ENCODE peak calls at places on chromosome 15, in eight cellular contexts. One of them, this sample, is unnamed.

GRCh38 chr15:79172032-79172481 is 81.5 kb upstream of the RASGRF1 start:
- DNase-seq in left lung: no peak
- DNase-seq in kidney epithelial cell: no peak
- DNase-seq in endodermal cell: peak; percentile 84
- DNase-seq in endothelial cell: no peak
- DNase-seq in omental fat pad: no peak
- DNase-seq in AG04449: no peak
- DNase-seq in GM13977: no peak
- DNase-seq in this sample: no peak

GRCh38 chr15:59917504-59918157 is 86.5 kb upstream of the FOXB1 start:
- DNase-seq in GM13977: peak; percentile 53
- DNase-seq in endothelial cell: peak; percentile 85
- DNase-seq in endodermal cell: peak; percentile 95
- DNase-seq in omental fat pad: no peak
- DNase-seq in AG04449: no peak
- DNase-seq in left lung: no peak
- DNase-seq in kidney epithelial cell: no peak
- DNase-seq in this sample: peak; percentile 28

GRCh38 chr15:88072598-88073385 is 183.7 kb downstream of the NTRK3 start:
- DNase-seq in AG04449: no peak
- DNase-seq in kidney epithelial cell: no peak
- DNase-seq in endodermal cell: peak; percentile 82
- DNase-seq in omental fat pad: no peak
- DNase-seq in GM13977: no peak
- DNase-seq in left lung: no peak
- DNase-seq in endothelial cell: no peak
- DNase-seq in this sample: no peak

GRCh38 chr15:52220896-52221660 is 29.9 kb upstream of the GNB5 start:
- DNase-seq in AG04449: no peak
- DNase-seq in endothelial cell: no peak
- DNase-seq in omental fat pad: no peak
- DNase-seq in endodermal cell: no peak
- DNase-seq in left lung: no peak
- DNase-seq in kidney epithelial cell: no peak
- DNase-seq in GM13977: no peak
- DNase-seq in this sample: no peak

GRCh38 chr15:88654430-88655102 is 15.8 kb downstream of the ISG20 start:
- DNase-seq in endodermal cell: no peak
- DNase-seq in left lung: no peak
- DNase-seq in GM13977: no peak
- DNase-seq in AG04449: no peak
- DNase-seq in endothelial cell: no peak
- DNase-seq in omental fat pad: no peak
- DNase-seq in kidney epithelial cell: no peak
- DNase-seq in this sample: no peak

GRCh38 chr15:83398591-83398990 is 48.5 kb upstream of the SH3GL3 start:
- DNase-seq in left lung: no peak
- DNase-seq in GM13977: no peak
- DNase-seq in kidney epithelial cell: no peak
- DNase-seq in omental fat pad: no peak
- DNase-seq in endothelial cell: no peak
- DNase-seq in AG04449: peak; percentile 28
- DNase-seq in endodermal cell: no peak
- DNase-seq in this sample: no peak

GRCh38 chr15:78842519-78842918 is 30.2 kb upstream of the MORF4L1 start:
- DNase-seq in kidney epithelial cell: no peak
- DNase-seq in GM13977: peak; percentile 76
- DNase-seq in left lung: no peak
- DNase-seq in omental fat pad: no peak
- DNase-seq in endodermal cell: no peak
- DNase-seq in AG04449: no peak
- DNase-seq in endothelial cell: no peak
- DNase-seq in this sample: no peak

GRCh38 chr15:52857937-52858336 is 67.8 kb upstream of the ONECUT1 start:
- DNase-seq in left lung: no peak
- DNase-seq in GM13977: no peak
- DNase-seq in AG04449: no peak
- DNase-seq in endothelial cell: no peak
- DNase-seq in kidney epithelial cell: no peak
- DNase-seq in omental fat pad: no peak
- DNase-seq in endodermal cell: peak; percentile 57
- DNase-seq in this sample: no peak

GRCh38 chr15:83174891-83175290 is 32.7 kb downstream of the HDGFL3 start:
- DNase-seq in endodermal cell: no peak
- DNase-seq in AG04449: no peak
- DNase-seq in omental fat pad: no peak
- DNase-seq in endothelial cell: no peak
- DNase-seq in kidney epithelial cell: no peak
- DNase-seq in GM13977: no peak
- DNase-seq in left lung: no peak
- DNase-seq in this sample: no peak

GRCh38 chr15:39685999-39686613 is 96.5 kb downstream of the FSIP1 start:
- DNase-seq in endothelial cell: peak; percentile 44
- DNase-seq in left lung: no peak
- DNase-seq in endodermal cell: peak; percentile 77
- DNase-seq in GM13977: peak; percentile 24
- DNase-seq in omental fat pad: no peak
- DNase-seq in AG04449: no peak
- DNase-seq in kidney epithelial cell: no peak
- DNase-seq in this sample: no peak

GRCh38 chr15:90184786-90185704 is 16.1 kb upstream of the SEMA4B start:
- DNase-seq in kidney epithelial cell: no peak
- DNase-seq in endodermal cell: peak; percentile 87
- DNase-seq in GM13977: peak; percentile 88
- DNase-seq in endothelial cell: peak; percentile 26
- DNase-seq in AG04449: no peak
- DNase-seq in left lung: peak; percentile 91
- DNase-seq in omental fat pad: no peak
- DNase-seq in this sample: peak; percentile 38

GRCh38 chr15:63338170-63338569 is 43.5 kb downstream of the CA12 start:
- DNase-seq in endodermal cell: no peak
- DNase-seq in GM13977: no peak
- DNase-seq in left lung: no peak
- DNase-seq in endothelial cell: no peak
- DNase-seq in kidney epithelial cell: peak; percentile 82
- DNase-seq in AG04449: no peak
- DNase-seq in omental fat pad: no peak
- DNase-seq in this sample: no peak

GRCh38 chr15:80635953-80636352 is 59.2 kb upstream of the ABHD17C start:
- DNase-seq in left lung: no peak
- DNase-seq in kidney epithelial cell: no peak
- DNase-seq in endothelial cell: no peak
- DNase-seq in GM13977: no peak
- DNase-seq in endodermal cell: peak; percentile 14
- DNase-seq in omental fat pad: no peak
- DNase-seq in AG04449: no peak
- DNase-seq in this sample: no peak

GRCh38 chr15:90400759-90401314 is 12.8 kb downstream of the IQGAP1 start:
- DNase-seq in kidney epithelial cell: peak; percentile 97
- DNase-seq in AG04449: peak; percentile 88
- DNase-seq in omental fat pad: no peak
- DNase-seq in endothelial cell: peak; percentile 57
- DNase-seq in left lung: no peak
- DNase-seq in endodermal cell: peak; percentile 79
- DNase-seq in GM13977: peak; percentile 82
- DNase-seq in this sample: peak; percentile 49

GRCh38 chr15:100311829-100312228 is 29.9 kb downstream of the ADAMTS17 start:
- DNase-seq in AG04449: no peak
- DNase-seq in omental fat pad: no peak
- DNase-seq in left lung: no peak
- DNase-seq in endodermal cell: no peak
- DNase-seq in kidney epithelial cell: no peak
- DNase-seq in endothelial cell: no peak
- DNase-seq in GM13977: no peak
- DNase-seq in this sample: no peak

GRCh38 chr15:98881526-98882517 is 125.8 kb downstream of the PGPEP1L start:
- DNase-seq in endothelial cell: peak; percentile 8
- DNase-seq in kidney epithelial cell: no peak
- DNase-seq in omental fat pad: no peak
- DNase-seq in GM13977: peak; percentile 67
- DNase-seq in left lung: no peak
- DNase-seq in AG04449: no peak
- DNase-seq in endodermal cell: no peak
- DNase-seq in this sample: no peak
- TF ChIP-seq CTCF in endothelial cell: peak; percentile 82
- TF ChIP-seq CTCF in kidney epithelial cell: peak; percentile 48
- TF ChIP-seq CTCF in omental fat pad: no peak
- TF ChIP-seq CTCF in GM13977: peak; percentile 70
- TF ChIP-seq CTCF in left lung: peak; percentile 63
- TF ChIP-seq CTCF in AG04449: no peak
- TF ChIP-seq CTCF in endodermal cell: peak; percentile 78
- TF ChIP-seq CTCF in this sample: peak; percentile 72

DNA sequence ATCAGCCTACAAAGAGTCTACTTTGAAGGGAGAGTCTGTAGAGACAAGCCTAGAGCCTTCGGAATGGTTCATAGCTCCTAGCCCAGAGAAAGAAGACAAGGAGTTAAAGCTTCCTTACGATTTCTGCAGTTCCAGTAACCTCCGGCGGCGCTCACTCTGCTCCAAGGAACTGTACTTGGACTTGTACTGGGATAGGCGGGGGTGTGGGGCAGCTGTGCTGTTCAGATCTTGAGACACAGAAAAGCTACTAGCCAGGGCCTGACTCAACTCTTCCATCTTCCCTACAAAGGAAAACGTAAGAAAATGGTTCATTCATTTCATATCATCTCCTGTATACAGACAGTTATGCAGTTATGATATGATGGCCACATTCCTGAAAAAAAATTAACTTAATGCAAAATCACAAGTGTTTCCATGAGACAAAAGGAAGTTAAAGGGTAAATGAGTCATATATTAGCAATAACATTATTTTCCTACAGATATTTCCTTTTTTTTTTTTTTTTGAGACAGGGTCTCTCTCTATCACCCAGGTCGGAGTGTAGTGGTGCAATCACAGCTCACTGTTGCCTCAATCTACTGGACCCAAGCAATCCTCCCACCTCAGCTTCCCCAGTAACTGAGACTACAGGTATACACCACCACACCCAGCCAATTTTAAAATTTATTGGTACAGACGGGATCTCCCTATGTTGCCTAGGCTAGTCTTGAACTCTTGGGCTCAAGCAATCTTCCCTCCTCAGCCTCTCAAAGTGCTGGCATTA is 4.6 kb downstream of the SNUPN start:
- DNase-seq in endothelial cell: no peak
- DNase-seq in omental fat pad: peak; percentile 40
- DNase-seq in endodermal cell: no peak
- DNase-seq in AG04449: peak; percentile 67
- DNase-seq in left lung: no peak
- DNase-seq in GM13977: no peak
- DNase-seq in kidney epithelial cell: no peak
- DNase-seq in this sample: no peak
- TF ChIP-seq CTCF in endothelial cell: no peak
- TF ChIP-seq CTCF in omental fat pad: no peak
- TF ChIP-seq CTCF in endodermal cell: no peak
- TF ChIP-seq CTCF in AG04449: peak; percentile 40
- TF ChIP-seq CTCF in left lung: no peak
- TF ChIP-seq CTCF in GM13977: no peak
- TF ChIP-seq CTCF in kidney epithelial cell: no peak
- TF ChIP-seq CTCF in this sample: no peak

GRCh38 chr15:85764304-85764633 is 30.5 kb downstream of the KLHL25 start:
- DNase-seq in endodermal cell: no peak
- DNase-seq in left lung: peak; percentile 51
- DNase-seq in AG04449: no peak
- DNase-seq in endothelial cell: no peak
- DNase-seq in GM13977: no peak
- DNase-seq in kidney epithelial cell: no peak
- DNase-seq in omental fat pad: no peak
- DNase-seq in this sample: no peak

GRCh38 chr15:85768595-85769168 is 26.0 kb downstream of the KLHL25 start:
- DNase-seq in kidney epithelial cell: no peak
- DNase-seq in omental fat pad: no peak
- DNase-seq in AG04449: no peak
- DNase-seq in left lung: peak; percentile 59
- DNase-seq in endodermal cell: no peak
- DNase-seq in endothelial cell: no peak
- DNase-seq in GM13977: no peak
- DNase-seq in this sample: no peak

GRCh38 chr15:85764649-85765277 is 30.0 kb downstream of the KLHL25 start:
- DNase-seq in GM13977: no peak
- DNase-seq in endothelial cell: no peak
- DNase-seq in left lung: peak; percentile 60
- DNase-seq in AG04449: no peak
- DNase-seq in endodermal cell: no peak
- DNase-seq in kidney epithelial cell: no peak
- DNase-seq in omental fat pad: no peak
- DNase-seq in this sample: no peak

GRCh38 chr15:85767785-85768529 is 26.8 kb downstream of the KLHL25 start:
- DNase-seq in kidney epithelial cell: no peak
- DNase-seq in endothelial cell: no peak
- DNase-seq in AG04449: no peak
- DNase-seq in endodermal cell: no peak
- DNase-seq in left lung: peak; percentile 52
- DNase-seq in omental fat pad: no peak
- DNase-seq in GM13977: no peak
- DNase-seq in this sample: no peak

GRCh38 chr15:85766007-85766831 is 28.5 kb downstream of the KLHL25 start:
- DNase-seq in endothelial cell: no peak
- DNase-seq in AG04449: no peak
- DNase-seq in GM13977: no peak
- DNase-seq in kidney epithelial cell: no peak
- DNase-seq in endodermal cell: peak; percentile 72
- DNase-seq in left lung: peak; percentile 52
- DNase-seq in omental fat pad: no peak
- DNase-seq in this sample: no peak
- TF ChIP-seq CTCF in endothelial cell: no peak
- TF ChIP-seq CTCF in AG04449: no peak
- TF ChIP-seq CTCF in GM13977: no peak
- TF ChIP-seq CTCF in kidney epithelial cell: no peak
- TF ChIP-seq CTCF in endodermal cell: no peak
- TF ChIP-seq CTCF in left lung: no peak
- TF ChIP-seq CTCF in omental fat pad: no peak
- TF ChIP-seq CTCF in this sample: no peak

GRCh38 chr15:48638966-48639365 is 6.5 kb downstream of the FBN1 start:
- DNase-seq in AG04449: no peak
- DNase-seq in left lung: no peak
- DNase-seq in endothelial cell: no peak
- DNase-seq in kidney epithelial cell: no peak
- DNase-seq in GM13977: no peak
- DNase-seq in endodermal cell: no peak
- DNase-seq in omental fat pad: no peak
- DNase-seq in this sample: no peak

GRCh38 chr15:48643236-48643635 is 2.3 kb downstream of the FBN1 start:
- DNase-seq in omental fat pad: no peak
- DNase-seq in endodermal cell: no peak
- DNase-seq in endothelial cell: no peak
- DNase-seq in AG04449: no peak
- DNase-seq in left lung: no peak
- DNase-seq in kidney epithelial cell: no peak
- DNase-seq in GM13977: no peak
- DNase-seq in this sample: no peak

GRCh38 chr15:48642795-48643194 is 2.7 kb downstream of the FBN1 start:
- DNase-seq in left lung: no peak
- DNase-seq in GM13977: peak; percentile 20
- DNase-seq in kidney epithelial cell: no peak
- DNase-seq in AG04449: no peak
- DNase-seq in endothelial cell: no peak
- DNase-seq in omental fat pad: no peak
- DNase-seq in endodermal cell: no peak
- DNase-seq in this sample: no peak

GRCh38 chr15:48643776-48644497 is 1.6 kb downstream of the FBN1 start:
- DNase-seq in left lung: no peak
- DNase-seq in AG04449: no peak
- DNase-seq in endodermal cell: no peak
- DNase-seq in omental fat pad: no peak
- DNase-seq in endothelial cell: no peak
- DNase-seq in kidney epithelial cell: no peak
- DNase-seq in GM13977: peak; percentile 19
- DNase-seq in this sample: no peak

GRCh38 chr15:48641416-48641815 is 4.1 kb downstream of the FBN1 start:
- DNase-seq in omental fat pad: no peak
- DNase-seq in AG04449: no peak
- DNase-seq in kidney epithelial cell: no peak
- DNase-seq in left lung: no peak
- DNase-seq in endodermal cell: no peak
- DNase-seq in endothelial cell: no peak
- DNase-seq in GM13977: no peak
- DNase-seq in this sample: no peak
- TF ChIP-seq CTCF in omental fat pad: no peak
- TF ChIP-seq CTCF in AG04449: peak; percentile 52
- TF ChIP-seq CTCF in kidney epithelial cell: peak; percentile 46
- TF ChIP-seq CTCF in left lung: no peak
- TF ChIP-seq CTCF in endodermal cell: peak; percentile 15
- TF ChIP-seq CTCF in endothelial cell: no peak
- TF ChIP-seq CTCF in GM13977: peak; percentile 44
- TF ChIP-seq CTCF in this sample: no peak

This sample was measured in natural killer cell.